ENCODE peak calls at places on chromosome 13, in ten cellular contexts. One of them, this sample, is unnamed.

GRCh38 chr13:39498471-39499114 is 104.4 kb downstream of the LHFPL6 start:
- DNase-seq in stromal cell of bone marrow: no peak
- DNase-seq in HCEC 1CT: no peak
- DNase-seq in activated T-cell treated with anti-CD3 and anti-CD28 coated beads for 1 hour: no peak
- DNase-seq in psoas muscle: no peak
- DNase-seq in SK-N-SH: no peak
- DNase-seq in posterior vena cava: no peak
- DNase-seq in LNCaP clone FGC: no peak
- DNase-seq in T1000: no peak
- DNase-seq in breast epithelium: no peak
- DNase-seq in this sample: no peak

GRCh38 chr13:33185853-33186252 is 99.7 kb downstream of the STARD13 start:
- DNase-seq in stromal cell of bone marrow: no peak
- DNase-seq in HCEC 1CT: no peak
- DNase-seq in activated T-cell treated with anti-CD3 and anti-CD28 coated beads for 1 hour: no peak
- DNase-seq in psoas muscle: no peak
- DNase-seq in SK-N-SH: no peak
- DNase-seq in posterior vena cava: no peak
- DNase-seq in LNCaP clone FGC: no peak
- DNase-seq in T1000: no peak
- DNase-seq in breast epithelium: no peak
- DNase-seq in this sample: no peak

GRCh38 chr13:91375119-91375729 is 23.2 kb upstream of the GPC5 start:
- DNase-seq in stromal cell of bone marrow: peak
- DNase-seq in HCEC 1CT: peak
- DNase-seq in activated T-cell treated with anti-CD3 and anti-CD28 coated beads for 1 hour: no peak
- DNase-seq in psoas muscle: no peak
- DNase-seq in SK-N-SH: peak
- DNase-seq in posterior vena cava: no peak
- DNase-seq in LNCaP clone FGC: no peak
- DNase-seq in T1000: no peak
- DNase-seq in breast epithelium: no peak
- DNase-seq in this sample: no peak

GRCh38 chr13:23778007-23778687 is 111.1 kb downstream of the MIPEP start:
- DNase-seq in stromal cell of bone marrow: no peak
- DNase-seq in HCEC 1CT: peak
- DNase-seq in activated T-cell treated with anti-CD3 and anti-CD28 coated beads for 1 hour: no peak
- DNase-seq in psoas muscle: no peak
- DNase-seq in SK-N-SH: no peak
- DNase-seq in posterior vena cava: no peak
- DNase-seq in LNCaP clone FGC: no peak
- DNase-seq in T1000: no peak
- DNase-seq in breast epithelium: no peak
- DNase-seq in this sample: no peak

GRCh38 chr13:110308377-110309158 is 1.5 kb downstream of the COL4A2 start:
- DNase-seq in stromal cell of bone marrow: no peak
- DNase-seq in HCEC 1CT: peak
- DNase-seq in activated T-cell treated with anti-CD3 and anti-CD28 coated beads for 1 hour: no peak
- DNase-seq in psoas muscle: no peak
- DNase-seq in SK-N-SH: peak
- DNase-seq in posterior vena cava: no peak
- DNase-seq in LNCaP clone FGC: no peak
- DNase-seq in T1000: no peak
- DNase-seq in breast epithelium: peak
- DNase-seq in this sample: no peak

GRCh38 chr13:99926014-99926731 is 45.4 kb downstream of the ZIC5 start:
- DNase-seq in stromal cell of bone marrow: peak
- DNase-seq in HCEC 1CT: no peak
- DNase-seq in activated T-cell treated with anti-CD3 and anti-CD28 coated beads for 1 hour: no peak
- DNase-seq in psoas muscle: no peak
- DNase-seq in SK-N-SH: peak
- DNase-seq in posterior vena cava: no peak
- DNase-seq in LNCaP clone FGC: no peak
- DNase-seq in T1000: no peak
- DNase-seq in breast epithelium: no peak
- DNase-seq in this sample: peak

GRCh38 chr13:72726721-72727416 is 560 bp downstream of the MZT1 start:
- DNase-seq in stromal cell of bone marrow: no peak
- DNase-seq in HCEC 1CT: peak
- DNase-seq in activated T-cell treated with anti-CD3 and anti-CD28 coated beads for 1 hour: peak
- DNase-seq in psoas muscle: peak
- DNase-seq in SK-N-SH: peak
- DNase-seq in posterior vena cava: peak
- DNase-seq in LNCaP clone FGC: no peak
- DNase-seq in T1000: no peak
- DNase-seq in breast epithelium: no peak
- DNase-seq in this sample: no peak

GRCh38 chr13:79918620-79919019 is 422.3 kb downstream of the SPRY2 start:
- DNase-seq in stromal cell of bone marrow: no peak
- DNase-seq in HCEC 1CT: no peak
- DNase-seq in activated T-cell treated with anti-CD3 and anti-CD28 coated beads for 1 hour: no peak
- DNase-seq in psoas muscle: no peak
- DNase-seq in SK-N-SH: no peak
- DNase-seq in posterior vena cava: no peak
- DNase-seq in LNCaP clone FGC: no peak
- DNase-seq in T1000: no peak
- DNase-seq in breast epithelium: no peak
- DNase-seq in this sample: no peak

GRCh38 chr13:75404721-75405120 is 77.2 kb downstream of the TBC1D4 start:
- DNase-seq in stromal cell of bone marrow: no peak
- DNase-seq in HCEC 1CT: no peak
- DNase-seq in activated T-cell treated with anti-CD3 and anti-CD28 coated beads for 1 hour: no peak
- DNase-seq in psoas muscle: no peak
- DNase-seq in SK-N-SH: no peak
- DNase-seq in posterior vena cava: no peak
- DNase-seq in LNCaP clone FGC: no peak
- DNase-seq in T1000: no peak
- DNase-seq in breast epithelium: no peak
- DNase-seq in this sample: no peak

GRCh38 chr13:42478531-42479156 is 95.3 kb upstream of the TNFSF11 start:
- DNase-seq in stromal cell of bone marrow: peak
- DNase-seq in HCEC 1CT: peak
- DNase-seq in activated T-cell treated with anti-CD3 and anti-CD28 coated beads for 1 hour: no peak
- DNase-seq in psoas muscle: no peak
- DNase-seq in SK-N-SH: peak
- DNase-seq in posterior vena cava: no peak
- DNase-seq in LNCaP clone FGC: no peak
- DNase-seq in T1000: no peak
- DNase-seq in breast epithelium: no peak
- DNase-seq in this sample: no peak

GRCh38 chr13:110197041-110197440 is 109.9 kb downstream of the COL4A1 start:
- DNase-seq in stromal cell of bone marrow: no peak
- DNase-seq in HCEC 1CT: peak
- DNase-seq in activated T-cell treated with anti-CD3 and anti-CD28 coated beads for 1 hour: no peak
- DNase-seq in psoas muscle: no peak
- DNase-seq in SK-N-SH: no peak
- DNase-seq in posterior vena cava: no peak
- DNase-seq in LNCaP clone FGC: no peak
- DNase-seq in T1000: no peak
- DNase-seq in breast epithelium: no peak
- DNase-seq in this sample: no peak

GRCh38 chr13:113207890-113208423 is 512 bp downstream of the PCID2 start:
- DNase-seq in stromal cell of bone marrow: no peak
- DNase-seq in HCEC 1CT: peak
- DNase-seq in activated T-cell treated with anti-CD3 and anti-CD28 coated beads for 1 hour: no peak
- DNase-seq in psoas muscle: peak
- DNase-seq in SK-N-SH: no peak
- DNase-seq in posterior vena cava: peak
- DNase-seq in LNCaP clone FGC: no peak
- DNase-seq in T1000: peak
- DNase-seq in breast epithelium: no peak
- DNase-seq in this sample: no peak

GRCh38 chr13:89514534-89515312 is 1832.8 kb upstream of the MIR17HG start:
- DNase-seq in stromal cell of bone marrow: no peak
- DNase-seq in HCEC 1CT: peak
- DNase-seq in activated T-cell treated with anti-CD3 and anti-CD28 coated beads for 1 hour: no peak
- DNase-seq in psoas muscle: no peak
- DNase-seq in SK-N-SH: no peak
- DNase-seq in posterior vena cava: no peak
- DNase-seq in LNCaP clone FGC: no peak
- DNase-seq in T1000: peak
- DNase-seq in breast epithelium: no peak
- DNase-seq in this sample: no peak

GRCh38 chr13:61144301-61144700 is 271.3 kb downstream of the PCDH20 start:
- DNase-seq in stromal cell of bone marrow: no peak
- DNase-seq in HCEC 1CT: no peak
- DNase-seq in activated T-cell treated with anti-CD3 and anti-CD28 coated beads for 1 hour: no peak
- DNase-seq in psoas muscle: no peak
- DNase-seq in SK-N-SH: no peak
- DNase-seq in posterior vena cava: no peak
- DNase-seq in LNCaP clone FGC: no peak
- DNase-seq in T1000: no peak
- DNase-seq in breast epithelium: no peak
- DNase-seq in this sample: no peak

GRCh38 chr13:37598572-37598971 is at the start of gene POSTN:
- DNase-seq in stromal cell of bone marrow: no peak
- DNase-seq in HCEC 1CT: no peak
- DNase-seq in activated T-cell treated with anti-CD3 and anti-CD28 coated beads for 1 hour: no peak
- DNase-seq in psoas muscle: no peak
- DNase-seq in SK-N-SH: no peak
- DNase-seq in posterior vena cava: no peak
- DNase-seq in LNCaP clone FGC: no peak
- DNase-seq in T1000: no peak
- DNase-seq in breast epithelium: no peak
- DNase-seq in this sample: no peak

GRCh38 chr13:51803018-51803417 is 945 bp downstream of the DHRS12 start:
- DNase-seq in stromal cell of bone marrow: no peak
- DNase-seq in HCEC 1CT: no peak
- DNase-seq in activated T-cell treated with anti-CD3 and anti-CD28 coated beads for 1 hour: no peak
- DNase-seq in psoas muscle: no peak
- DNase-seq in SK-N-SH: peak
- DNase-seq in posterior vena cava: no peak
- DNase-seq in LNCaP clone FGC: no peak
- DNase-seq in T1000: no peak
- DNase-seq in breast epithelium: no peak
- DNase-seq in this sample: no peak

GRCh38 chr13:72960541-72960940 is 98.3 kb upstream of the KLF5 start:
- DNase-seq in stromal cell of bone marrow: no peak
- DNase-seq in HCEC 1CT: no peak
- DNase-seq in activated T-cell treated with anti-CD3 and anti-CD28 coated beads for 1 hour: no peak
- DNase-seq in psoas muscle: no peak
- DNase-seq in SK-N-SH: no peak
- DNase-seq in posterior vena cava: no peak
- DNase-seq in LNCaP clone FGC: peak
- DNase-seq in T1000: no peak
- DNase-seq in breast epithelium: no peak
- DNase-seq in this sample: peak

GRCh38 chr13:113854238-113855011 is 9.5 kb downstream of the GAS6 start:
- DNase-seq in stromal cell of bone marrow: no peak
- DNase-seq in HCEC 1CT: peak
- DNase-seq in activated T-cell treated with anti-CD3 and anti-CD28 coated beads for 1 hour: no peak
- DNase-seq in psoas muscle: no peak
- DNase-seq in SK-N-SH: no peak
- DNase-seq in posterior vena cava: peak
- DNase-seq in LNCaP clone FGC: no peak
- DNase-seq in T1000: no peak
- DNase-seq in breast epithelium: peak
- DNase-seq in this sample: no peak

GRCh38 chr13:80235131-80235530 is 105.8 kb downstream of the SPRY2 start:
- DNase-seq in stromal cell of bone marrow: no peak
- DNase-seq in HCEC 1CT: peak
- DNase-seq in activated T-cell treated with anti-CD3 and anti-CD28 coated beads for 1 hour: no peak
- DNase-seq in psoas muscle: no peak
- DNase-seq in SK-N-SH: no peak
- DNase-seq in posterior vena cava: no peak
- DNase-seq in LNCaP clone FGC: no peak
- DNase-seq in T1000: no peak
- DNase-seq in breast epithelium: no peak
- DNase-seq in this sample: no peak

GRCh38 chr13:110390572-110390971 is 83.5 kb downstream of the COL4A2 start:
- DNase-seq in stromal cell of bone marrow: peak
- DNase-seq in HCEC 1CT: peak
- DNase-seq in activated T-cell treated with anti-CD3 and anti-CD28 coated beads for 1 hour: no peak
- DNase-seq in psoas muscle: no peak
- DNase-seq in SK-N-SH: no peak
- DNase-seq in posterior vena cava: no peak
- DNase-seq in LNCaP clone FGC: no peak
- DNase-seq in T1000: peak
- DNase-seq in breast epithelium: no peak
- DNase-seq in this sample: no peak

GRCh38 chr13:75770164-75771145 is 134.3 kb downstream of the LMO7 start:
- DNase-seq in stromal cell of bone marrow: no peak
- DNase-seq in HCEC 1CT: peak
- DNase-seq in activated T-cell treated with anti-CD3 and anti-CD28 coated beads for 1 hour: no peak
- DNase-seq in psoas muscle: no peak
- DNase-seq in SK-N-SH: no peak
- DNase-seq in posterior vena cava: no peak
- DNase-seq in LNCaP clone FGC: no peak
- DNase-seq in T1000: no peak
- DNase-seq in breast epithelium: no peak
- DNase-seq in this sample: no peak

GRCh38 chr13:51825165-51825592 is 19.8 kb downstream of the TMEM272 start:
- DNase-seq in stromal cell of bone marrow: no peak
- DNase-seq in HCEC 1CT: no peak
- DNase-seq in activated T-cell treated with anti-CD3 and anti-CD28 coated beads for 1 hour: no peak
- DNase-seq in psoas muscle: no peak
- DNase-seq in SK-N-SH: no peak
- DNase-seq in posterior vena cava: no peak
- DNase-seq in LNCaP clone FGC: no peak
- DNase-seq in T1000: no peak
- DNase-seq in breast epithelium: no peak
- DNase-seq in this sample: no peak

GRCh38 chr13:33279898-33280549 is 5.5 kb downstream of the STARD13 start:
- DNase-seq in stromal cell of bone marrow: peak
- DNase-seq in HCEC 1CT: peak
- DNase-seq in activated T-cell treated with anti-CD3 and anti-CD28 coated beads for 1 hour: no peak
- DNase-seq in psoas muscle: no peak
- DNase-seq in SK-N-SH: no peak
- DNase-seq in posterior vena cava: no peak
- DNase-seq in LNCaP clone FGC: peak
- DNase-seq in T1000: peak
- DNase-seq in breast epithelium: peak
- DNase-seq in this sample: peak